ENCODE peak calls at places on chromosomes 2 and 18, in seven cellular contexts. W is A549, N is ovary, U is HepG2, Q is GM12878, S is transverse colon, V is HCT116. E is an unnamed sample.

GRCh38 chr2:16194530-16194929 is 254.2 kb downstream of the MYCN start:
- DNase-seq in W (no peak), Q (no peak), N (no peak), U (no peak), V (no peak), S (no peak), E (no peak)

GRCh38 chr18:58449366-58449935 is 179.4 kb downstream of the ALPK2 start:
- DNase-seq in S (no peak), V (no peak), U (peak), N (no peak), Q (no peak), W (no peak), E (no peak)

GRCh38 chr18:47254341-47254939 is 3.0 kb upstream of the SKOR2 start:
- DNase-seq in W (no peak), S (no peak), Q (no peak), U (peak), N (no peak), V (no peak), E (peak)

GRCh38 chr2:189799531-189799930 is 15.3 kb downstream of the PMS1 start:
- DNase-seq in W (no peak), N (no peak), U (no peak), S (no peak), Q (no peak), V (no peak), E (no peak)

GRCh38 chr18:13577091-13577697 is 149.2 kb downstream of the FAM210A start:
- DNase-seq in S (no peak), N (no peak), Q (peak), W (no peak), U (no peak), V (no peak), E (no peak)

GRCh38 chr2:73163522-73164367 is 38.6 kb upstream of the NOTO start:
- DNase-seq in V (peak), W (peak), N (peak), U (peak), Q (no peak), S (peak), E (peak)

GRCh38 chr2:7961550-7961949 is 720.3 kb upstream of the ID2 start:
- DNase-seq in U (no peak), Q (no peak), V (no peak), W (no peak), S (no peak), N (no peak), E (no peak)

GRCh38 chr2:41149054-41149453 is 697.2 kb upstream of the SLC8A1 start:
- DNase-seq in V (no peak), N (no peak), Q (no peak), U (no peak), S (no peak), W (no peak), E (no peak)

GRCh38 chr2:119491776-119492525 is 32.3 kb downstream of the SCTR start:
- DNase-seq in Q (no peak), V (peak), S (peak), W (peak), N (no peak), U (peak), E (peak)

GRCh38 chr2:182252534-182252933 is 174.3 kb downstream of the PDE1A start:
- DNase-seq in S (no peak), N (no peak), V (no peak), Q (no peak), U (no peak), W (no peak), E (no peak)

GRCh38 chr2:231162036-231162345 is 36.4 kb upstream of the ARMC9 start:
- DNase-seq in Q (no peak), W (peak), V (no peak), N (no peak), U (no peak), S (no peak), E (no peak)
- TF ChIP-seq POLR2A in Q (no peak), W (no peak), V (no peak), N (no peak), U (no peak), S (no peak), E (no peak)

GRCh38 chr2:231393149-231394131 is 2.1 kb upstream of the B3GNT7 start:
- DNase-seq in W (peak), S (no peak), N (no peak), Q (peak), V (no peak), U (peak), E (peak)
- TF ChIP-seq CTCF in W (no peak), S (peak), N (no peak), Q (peak), V (peak), U (peak), E (no peak)

DNA sequence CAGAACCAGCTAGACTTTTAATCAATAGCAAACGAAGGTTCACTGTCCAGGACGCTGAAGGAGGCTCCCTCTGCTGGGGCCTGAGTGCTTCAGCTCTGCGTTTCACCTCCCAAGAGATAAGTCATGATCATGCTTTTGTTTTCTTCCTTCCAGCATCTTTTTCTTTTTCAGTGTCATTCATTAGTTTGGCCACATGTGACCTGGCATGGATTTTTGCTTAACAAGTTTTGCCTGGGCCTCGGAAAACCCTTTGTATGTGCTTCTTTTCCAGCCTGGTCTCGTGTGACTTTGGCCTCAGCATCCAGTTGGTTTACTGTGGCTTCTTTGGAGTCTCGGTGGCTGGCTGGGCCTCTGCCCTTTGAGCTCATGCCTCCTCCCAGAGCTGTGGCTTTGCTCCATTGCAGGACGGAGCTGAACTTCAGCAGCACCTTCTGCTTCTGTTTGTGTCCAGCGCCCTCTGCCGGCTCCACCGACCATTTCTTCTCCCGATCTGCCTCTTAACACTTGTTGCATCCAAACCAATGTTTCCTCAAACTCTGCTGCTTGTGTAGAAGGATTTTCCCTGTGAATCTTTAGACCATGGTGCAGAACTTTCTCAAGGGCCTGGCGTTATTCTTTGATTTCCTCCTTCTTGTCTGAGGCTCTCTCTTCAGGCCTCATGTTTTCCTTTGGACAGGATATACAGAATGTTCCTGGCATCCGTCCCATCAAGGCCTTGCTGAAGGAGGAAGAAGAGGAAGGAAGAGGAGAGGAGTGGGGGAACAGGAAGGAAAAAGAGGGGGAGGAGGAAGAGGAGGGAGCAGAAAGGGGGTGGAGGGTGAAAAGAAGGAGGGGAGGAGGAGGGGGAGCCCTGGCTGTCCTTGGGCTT is 23.6 kb upstream of the HES6 start:
- DNase-seq in U (peak), N (peak), V (peak), S (peak), Q (peak), W (peak), E (peak)
- TF ChIP-seq POLR2A in U (no peak), N (no peak), V (no peak), S (no peak), Q (no peak), W (no peak), E (no peak)

DNA sequence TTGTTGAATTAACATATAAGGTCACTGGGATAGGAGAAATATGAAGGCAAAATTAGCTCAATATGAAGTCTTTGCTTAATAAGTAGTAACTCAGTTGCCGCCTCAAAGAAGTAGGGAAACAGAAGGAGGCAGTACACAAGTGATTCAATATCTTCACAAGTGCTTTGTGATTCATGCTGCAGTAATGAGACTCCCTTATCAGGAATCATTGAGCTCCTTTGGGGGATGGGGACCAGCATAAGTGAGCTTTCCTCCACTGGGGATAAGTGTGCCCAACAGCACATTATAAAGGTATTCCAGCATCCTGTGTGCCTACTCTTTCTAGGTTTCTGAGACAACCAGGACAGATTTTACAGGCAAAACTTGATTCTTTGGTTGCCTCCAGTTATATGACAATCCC is 323.4 kb upstream of the UBE2E3 start:
- DNase-seq in U (no peak), S (no peak), N (no peak), W (peak), V (peak), Q (no peak), E (no peak)
- TF ChIP-seq CTCF in U (no peak), S (no peak), N (no peak), W (no peak), V (no peak), Q (no peak), E (no peak)

DNA sequence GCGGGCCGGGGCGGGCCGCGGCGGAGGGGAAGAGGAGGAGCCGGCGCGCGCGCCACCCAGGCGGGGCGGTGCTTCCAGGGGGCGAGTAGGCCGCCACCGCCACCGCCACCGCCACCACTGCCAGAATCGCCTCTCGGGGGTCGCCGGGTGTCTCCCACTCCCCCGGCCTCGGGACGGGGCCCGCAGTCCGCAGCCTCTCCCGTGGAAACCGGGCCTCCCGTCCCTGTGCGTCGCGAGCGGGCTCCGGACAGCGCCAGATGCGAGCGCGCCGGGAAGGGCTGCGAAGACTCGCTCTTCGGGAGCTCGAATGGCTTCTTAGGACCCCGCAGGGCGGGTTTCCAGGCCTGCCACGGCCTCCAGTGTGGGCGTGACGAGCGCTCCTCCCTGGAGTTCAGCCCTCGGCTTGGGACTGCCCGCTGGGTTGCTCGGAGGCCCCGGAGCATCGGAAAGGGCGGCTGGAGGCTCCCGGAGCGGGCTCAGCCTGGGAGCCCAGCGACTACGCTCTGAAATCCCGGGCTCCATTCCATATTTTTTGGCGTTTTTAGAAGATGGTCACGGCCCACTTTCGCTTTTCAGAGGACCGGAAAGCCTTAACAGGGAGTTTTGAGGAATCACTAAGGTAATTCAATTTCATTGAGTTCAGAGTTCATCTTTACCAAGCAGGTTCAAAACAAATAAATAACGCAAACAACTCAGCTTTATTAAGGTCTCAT is 391 bp upstream of the KDSR start:
- DNase-seq in S (peak), U (peak), V (peak), N (peak), W (peak), Q (peak), E (peak)
- TF ChIP-seq POLR2A in S (peak), U (peak), V (peak), N (peak), W (peak), Q (peak), E (peak)

GRCh38 chr2:133045787-133046186 is 375.8 kb upstream of the LYPD1 start:
- DNase-seq in U (no peak), S (no peak), W (peak), Q (no peak), V (no peak), N (no peak), E (no peak)
- TF ChIP-seq CTCF in U (no peak), S (no peak), W (no peak), Q (no peak), V (no peak), N (no peak), E (no peak)

GRCh38 chr2:3543023-3543683 is 15.0 kb downstream of the RNASEH1 start:
- DNase-seq in U (no peak), S (no peak), V (no peak), N (no peak), Q (no peak), W (no peak), E (no peak)
- TF ChIP-seq POLR2A in U (no peak), S (no peak), V (no peak), N (no peak), Q (no peak), W (no peak), E (no peak)

GRCh38 chr2:75199428-75200011 is at the start of gene TACR1:
- DNase-seq in S (peak), W (peak), Q (peak), V (no peak), N (peak), U (peak), E (peak)
- TF ChIP-seq CTCF in S (peak), W (peak), Q (peak), V (no peak), N (no peak), U (peak), E (peak)